ENCODE peak calls at places on chromosome 1, in nine cellular contexts. F is CD8-positive, alpha-beta memory T cell; I is activated naive CD4-positive, alpha-beta T cell treated with Interleukin-2 at 50 U/mL for 16 hours; X is activated CD8-positive, alpha-beta memory T cell treated with anti-CD3 and anti-CD28 coated beads for 1 hour; U is naive thymus-derived CD8-positive, alpha-beta T cell; P is M059J; C is left lung; L is stimulated activated CD4-positive, alpha-beta T cell treated with anti-CD3 and anti-CD28 coated beads, Interleukin-4, amount 100 ng/mL, for 48 hours; R is NCI-H1930. M is an unnamed sample.

GRCh38 chr1:162703708-162704107 is 71.4 kb downstream of the DDR2 start:
- DNase-seq in F (no peak), I (no peak), X (no peak), U (no peak), P (no peak), C (no peak), L (no peak), R (no peak), M (no peak)

GRCh38 chr1:3481836-3482589 is 27.5 kb downstream of the ARHGEF16 start:
- DNase-seq in F (no peak), I (no peak), X (no peak), U (no peak), P (peak; percentile 88), C (no peak), L (no peak), R (no peak), M (no peak)

GRCh38 chr1:150487763-150488115 is 520 bp downstream of the TARS2 start:
- DNase-seq in F (no peak), I (no peak), X (no peak), U (no peak), P (no peak), C (peak; percentile 29), L (no peak), R (no peak), M (no peak)

GRCh38 chr1:145690587-145691558 is 16.3 kb downstream of the PDZK1 start:
- DNase-seq in F (peak; percentile 18), I (peak; percentile 16), X (no peak), U (no peak), P (peak; percentile 91), C (no peak), L (no peak), R (no peak), M (no peak)

GRCh38 chr1:168135116-168135981 is 1.4 kb downstream of the GPR161 start:
- DNase-seq in F (no peak), I (no peak), X (no peak), U (no peak), P (peak; percentile 41), C (no peak), L (no peak), R (no peak), M (no peak)

GRCh38 chr1:206575165-206575893 is 36.9 kb downstream of the EIF2D start:
- DNase-seq in F (peak; percentile 43), I (peak; percentile 37), X (no peak), U (peak; percentile 24), P (peak; percentile 80), C (no peak), L (no peak), R (no peak), M (no peak)

GRCh38 chr1:67610450-67610849 is 74.6 kb upstream of the GADD45A start:
- DNase-seq in F (no peak), I (no peak), X (no peak), U (no peak), P (peak; percentile 87), C (no peak), L (no peak), R (no peak), M (no peak)

GRCh38 chr1:247007511-247008405 is at the start of gene ZNF695:
- DNase-seq in F (peak; percentile 6), I (peak; percentile 20), X (no peak), U (peak; percentile 31), P (peak; percentile 98), C (peak; percentile 93), L (peak; percentile 48), R (peak; percentile 69), M (peak; percentile 87)

GRCh38 chr1:234135501-234135900 is 231.0 kb downstream of the SLC35F3 start:
- DNase-seq in F (no peak), I (no peak), X (no peak), U (no peak), P (no peak), C (no peak), L (no peak), R (no peak), M (no peak)

GRCh38 chr1:148388260-148389026 is 94.7 kb downstream of the PPIAL4G start:
- DNase-seq in F (peak; percentile 84), I (peak; percentile 89), X (peak; percentile 78), U (peak; percentile 80), P (peak; percentile 78), C (peak; percentile 95), L (peak; percentile 77), R (peak; percentile 89), M (peak; percentile 93)

GRCh38 chr1:237187854-237188253 is 145.9 kb downstream of the RYR2 start:
- DNase-seq in F (no peak), I (no peak), X (no peak), U (no peak), P (no peak), C (no peak), L (no peak), R (no peak), M (no peak)

GRCh38 chr1:110209715-110210603 is at the start of gene KCNC4:
- DNase-seq in F (peak; percentile 88), I (peak; percentile 92), X (peak; percentile 81), U (peak; percentile 90), P (peak; percentile 55), C (peak; percentile 97), L (peak; percentile 81), R (peak; percentile 70), M (peak; percentile 95)

M was measured in upper lobe of right lung.